ENCODE peak calls at places on chromosomes 6 and 20, in seven cellular contexts. L, H, S, M, Y, R and U are unnamed samples.
A peak's percentile ranks its signal among the peaks of the same experiment; 100 is the strongest.

GRCh38 chr20:18032977-18033892 is 24.5 kb downstream of the OVOL2 start:
- DNase-seq in Y (no peak), S (peak; percentile 53), L (no peak), H (no peak), M (no peak), R (no peak), U (no peak)

GRCh38 chr20:58407201-58407873 is 18.3 kb downstream of the VAPB start:
- DNase-seq in L (no peak), M (no peak), H (no peak), R (peak; percentile 29), S (no peak), Y (no peak), U (no peak)

GRCh38 chr20:16747291-16747811 is 807 bp upstream of the OTOR start:
- DNase-seq in R (no peak), S (peak; percentile 11), H (no peak), L (no peak), M (no peak), Y (no peak), U (no peak)

GRCh38 chr6:158910484-158911075 is 89.4 kb downstream of the RSPH3 start:
- DNase-seq in M (peak; percentile 86), Y (no peak), L (no peak), S (no peak), R (peak; percentile 26), H (no peak), U (no peak)

GRCh38 chr6:168216741-168217140 is 102.8 kb downstream of the DACT2 start:
- DNase-seq in Y (no peak), S (no peak), R (peak; percentile 68), M (no peak), H (no peak), L (no peak), U (no peak)

GRCh38 chr6:35181313-35181932 is 32.3 kb upstream of the SCUBE3 start:
- DNase-seq in R (peak; percentile 92), M (no peak), Y (no peak), H (no peak), L (no peak), S (no peak), U (no peak)

GRCh38 chr6:24667378-24667803 is 514 bp downstream of the ACOT13 start:
- DNase-seq in M (no peak), L (no peak), Y (no peak), S (no peak), H (no peak), R (peak; percentile 24), U (no peak)

GRCh38 chr6:170088349-170088951 is 202.4 kb downstream of the DLL1 start:
- DNase-seq in S (no peak), M (no peak), R (no peak), Y (no peak), L (no peak), H (peak; percentile 61), U (no peak)

GRCh38 chr6:48986105-48986504 is 476.9 kb downstream of the MMUT start:
- DNase-seq in S (no peak), H (no peak), L (no peak), M (no peak), R (no peak), Y (no peak), U (no peak)

GRCh38 chr6:25062070-25062811 is 126.5 kb upstream of the RIPOR2 start:
- DNase-seq in R (no peak), S (no peak), M (no peak), Y (no peak), H (no peak), L (no peak), U (no peak)

GRCh38 chr6:141914646-141915045 is 218.1 kb upstream of the GJE1 start:
- DNase-seq in R (no peak), M (no peak), H (no peak), L (no peak), Y (no peak), S (no peak), U (no peak)

GRCh38 chr20:48760403-48760889 is 67.4 kb downstream of the PREX1 start:
- DNase-seq in Y (no peak), S (peak; percentile 50), H (no peak), L (peak; percentile 33), R (peak; percentile 71), M (peak; percentile 22), U (no peak)

GRCh38 chr6:69286341-69286740 is 510.5 kb downstream of the LMBRD1 start:
- DNase-seq in M (no peak), Y (no peak), R (no peak), S (no peak), L (no peak), H (no peak), U (no peak)

GRCh38 chr6:40349566-40350192 is 237.5 kb downstream of the LRFN2 start:
- DNase-seq in H (no peak), Y (no peak), M (no peak), S (no peak), R (no peak), L (no peak), U (no peak)

GRCh38 chr6:127515234-127515793 is 3.8 kb downstream of the MTCL3 start:
- DNase-seq in S (no peak), L (peak; percentile 24), H (no peak), M (no peak), R (peak; percentile 6), Y (no peak), U (no peak)

GRCh38 chr20:36613974-36614373 is 8.4 kb downstream of the RAB5IF start:
- DNase-seq in R (no peak), M (no peak), S (no peak), Y (no peak), L (no peak), H (no peak), U (no peak)

GRCh38 chr20:17226410-17227198 is at the start of gene PCSK2:
- DNase-seq in M (no peak), S (no peak), L (no peak), R (peak; percentile 38), H (peak; percentile 59), Y (no peak), U (peak; percentile 95)

GRCh38 chr20:4774209-4774608 is 52.5 kb downstream of the PRND start:
- DNase-seq in Y (no peak), M (no peak), R (no peak), H (no peak), S (no peak), L (no peak), U (no peak)

GRCh38 chr20:40607927-40608326 is 81.1 kb downstream of the MAFB start:
- DNase-seq in L (no peak), R (no peak), S (no peak), M (no peak), Y (no peak), H (no peak), U (no peak)

GRCh38 chr6:149938571-149939462 is 3.0 kb upstream of the ULBP2 start:
- DNase-seq in R (no peak), H (peak; percentile 55), L (no peak), S (peak; percentile 21), M (no peak), Y (no peak), U (no peak)

GRCh38 chr6:131831392-131831791 is 23.6 kb downstream of the ENPP1 start:
- DNase-seq in L (no peak), S (no peak), H (no peak), R (peak; percentile 73), M (no peak), Y (no peak), U (no peak)

GRCh38 chr20:62289131-62289530 is 13.7 kb upstream of the ADRM1 start:
- DNase-seq in H (no peak), M (no peak), S (no peak), Y (no peak), L (no peak), R (no peak), U (no peak)

GRCh38 chr20:1734269-1734858 is 76.8 kb upstream of the SIRPG start:
- DNase-seq in L (no peak), R (peak; percentile 50), Y (no peak), S (peak; percentile 23), H (no peak), M (peak; percentile 34), U (no peak)

GRCh38 chr20:1489764-1490436 is 1.3 kb downstream of the SIRPB2 start:
- DNase-seq in Y (peak; percentile 41), M (no peak), H (no peak), S (no peak), L (no peak), R (peak; percentile 82), U (no peak)

GRCh38 chr6:138302554-138302953 is 75.2 kb upstream of the SMIM28 start:
- DNase-seq in L (no peak), M (no peak), Y (no peak), H (no peak), S (no peak), R (no peak), U (no peak)

GRCh38 chr6:39328066-39328465 is 5.6 kb upstream of the KCNK16 start:
- DNase-seq in H (peak; percentile 31), S (no peak), Y (no peak), L (no peak), M (no peak), R (no peak), U (no peak)

GRCh38 chr6:31969712-31970603 is 2.0 kb downstream of the DXO start:
- DNase-seq in S (no peak), R (no peak), L (no peak), H (no peak), M (no peak), Y (no peak), U (no peak)

GRCh38 chr20:34069341-34070078 is 42.5 kb downstream of the EIF2S2 start:
- DNase-seq in L (peak; percentile 36), R (peak; percentile 71), S (peak; percentile 89), H (peak; percentile 73), M (peak; percentile 74), Y (peak; percentile 68), U (peak; percentile 64)

GRCh38 chr6:29974901-29975560 is 32.7 kb downstream of the HLA-A start:
- DNase-seq in R (no peak), S (no peak), L (no peak), Y (no peak), H (no peak), M (no peak), U (no peak)

GRCh38 chr6:136959471-136959891 is 37.4 kb downstream of the SLC35D3 start:
- DNase-seq in L (no peak), M (no peak), H (no peak), S (no peak), R (no peak), Y (no peak), U (peak; percentile 75)

GRCh38 chr20:46113071-46113470 is 5.0 kb upstream of the CD40 start:
- DNase-seq in M (no peak), Y (no peak), R (no peak), S (peak; percentile 30), L (no peak), H (no peak), U (no peak)

GRCh38 chr20:9966966-9967365 is 67.8 kb upstream of the ANKEF1 start:
- DNase-seq in H (no peak), Y (no peak), L (no peak), S (no peak), R (no peak), M (peak; percentile 20), U (no peak)

GRCh38 chr20:30985386-30985785 is 272.1 kb upstream of the DEFB115 start:
- DNase-seq in H (peak; percentile 11), Y (no peak), S (no peak), L (no peak), M (no peak), R (no peak), U (no peak)